ENCODE peak calls at places on chromosomes 2 and 18, in four cellular contexts. L is neuronal stem cell, E is LoVo, N is activated gamma-delta T cell. G is an unnamed sample.

GRCh38 chr2:159053186-159054031 is 85.0 kb downstream of the TANC1 start:
- DNase-seq in L (no peak), E (no peak), N (no peak), G (no peak)

GRCh38 chr2:30969006-30969405 is 161.8 kb upstream of the CAPN13 start:
- DNase-seq in L (no peak), E (no peak), N (no peak), G (no peak)

GRCh38 chr2:67485431-67485830 is 88.3 kb downstream of the ETAA1 start:
- DNase-seq in L (no peak), E (no peak), N (no peak), G (no peak)

GRCh38 chr2:27796991-27797752 is 25.7 kb downstream of the MRPL33 start:
- DNase-seq in L (no peak), E (no peak), N (no peak), G (no peak)

GRCh38 chr18:50356036-50356945 is 18.6 kb upstream of the SKA1 start:
- DNase-seq in L (no peak), E (no peak), N (no peak), G (peak)

GRCh38 chr2:131509615-131510014 is 17.4 kb upstream of the MZT2A start:
- DNase-seq in L (no peak), E (no peak), N (no peak), G (no peak)

GRCh38 chr2:74261204-74261864 is 62.9 kb downstream of the MTHFD2 start:
- DNase-seq in L (peak), E (peak), N (no peak), G (no peak)

GRCh38 chr18:48136544-48137353 is 206.3 kb upstream of the SMAD2 start:
- DNase-seq in L (no peak), E (peak), N (no peak), G (peak)

GRCh38 chr2:72913531-72914225 is 3.6 kb upstream of the EMX1 start:
- DNase-seq in L (no peak), E (no peak), N (no peak), G (no peak)

GRCh38 chr2:29245742-29246387 is 130.7 kb downstream of the CLIP4 start:
- DNase-seq in L (no peak), E (no peak), N (no peak), G (peak)

GRCh38 chr2:145615626-145616025 is 1095.7 kb upstream of the ZEB2 start:
- DNase-seq in L (no peak), E (no peak), N (no peak), G (no peak)

GRCh38 chr2:174697267-174697666 is 67.0 kb downstream of the CHRNA1 start:
- DNase-seq in L (peak), E (peak), N (no peak), G (peak)

GRCh38 chr2:237181844-237182243 is 96.2 kb downstream of the COPS8 start:
- DNase-seq in L (no peak), E (no peak), N (no peak), G (no peak)

G was measured in RPMI8226.